ENCODE peak calls at places on chromosome 3, in five cellular contexts. V is fibroblast of lung; Z is lung; C is body of pancreas; T is CD8-positive, alpha-beta memory T cell. I is an unnamed sample.

GRCh38 chr3:14145236-14145635 is 20.4 kb downstream of the TMEM43 start:
- DNase-seq in Z (no peak), C (no peak), T (no peak), V (peak), I (no peak)

GRCh38 chr3:138186216-138186615 is 885 bp upstream of the ARMC8 start:
- DNase-seq in Z (no peak), T (no peak), C (no peak), V (peak), I (no peak)

GRCh38 chr3:66405701-66406091 is 95.1 kb downstream of the LRIG1 start:
- DNase-seq in T (no peak), V (peak), Z (no peak), C (no peak), I (peak)

GRCh38 chr3:157493627-157494550 is 9.3 kb downstream of the VEPH1 start:
- DNase-seq in V (peak), Z (no peak), T (no peak), C (no peak), I (no peak)

GRCh38 chr3:59769132-59769531 is 719.3 kb upstream of the CFAP20DC start:
- DNase-seq in C (no peak), T (no peak), V (no peak), Z (no peak), I (no peak)

GRCh38 chr3:117150628-117151027 is 441.0 kb downstream of the TUSC7 start:
- DNase-seq in C (no peak), V (no peak), Z (no peak), T (no peak), I (no peak)

GRCh38 chr3:78919021-78919755 is 848.6 kb downstream of the ROBO1 start:
- DNase-seq in C (no peak), T (no peak), Z (no peak), V (peak), I (no peak)

GRCh38 chr3:13316603-13317002 is 103.5 kb downstream of the NUP210 start:
- DNase-seq in Z (no peak), V (no peak), C (no peak), T (no peak), I (no peak)

GRCh38 chr3:170806141-170806540 is 63.9 kb downstream of the RPL22L1 start:
- DNase-seq in V (no peak), Z (no peak), C (no peak), T (no peak), I (no peak)

GRCh38 chr3:175861916-175862315 is 1002.8 kb downstream of the NAALADL2 start:
- DNase-seq in T (no peak), V (no peak), Z (no peak), C (no peak), I (no peak)

GRCh38 chr3:162517110-162517509 is 1020.5 kb downstream of the OTOL1 start:
- DNase-seq in V (peak), C (no peak), T (no peak), Z (no peak), I (no peak)

GRCh38 chr3:120147072-120147871 is 53.0 kb upstream of the GSK3B start:
- DNase-seq in Z (no peak), V (no peak), T (peak), C (peak), I (peak)

GRCh38 chr3:188126271-188126670 is 27.7 kb upstream of the LPP start:
- DNase-seq in C (no peak), V (no peak), Z (no peak), T (no peak), I (no peak)

GRCh38 chr3:122394173-122394572 is 10.2 kb downstream of the FAM162A start:
- DNase-seq in C (no peak), V (no peak), T (no peak), Z (no peak), I (no peak)

GRCh38 chr3:177333535-177334495 is 136.5 kb upstream of the TBL1XR1 start:
- DNase-seq in Z (peak), T (no peak), V (peak), C (no peak), I (no peak)

GRCh38 chr3:158531334-158531733 is 39.7 kb upstream of the MLF1 start:
- DNase-seq in Z (no peak), C (no peak), V (no peak), T (no peak), I (no peak)

GRCh38 chr3:4738737-4739274 is 240.4 kb upstream of the BHLHE40 start:
- DNase-seq in V (no peak), C (no peak), T (no peak), Z (no peak), I (no peak)

GRCh38 chr3:161031134-161031533 is 74.0 kb downstream of the B3GALNT1 start:
- DNase-seq in Z (no peak), V (no peak), T (no peak), C (no peak), I (no peak)

GRCh38 chr3:160384639-160385312 is 14.2 kb downstream of the IFT80 start:
- DNase-seq in Z (peak), T (no peak), C (no peak), V (no peak), I (no peak)

GRCh38 chr3:193775421-193776077 is 182.5 kb downstream of the OPA1 start:
- DNase-seq in V (no peak), Z (no peak), C (no peak), T (no peak), I (no peak)

GRCh38 chr3:194300392-194300758 is 50.8 kb downstream of the CPN2 start:
- DNase-seq in Z (no peak), V (peak), C (peak), T (no peak), I (peak)

GRCh38 chr3:119219069-119219468 is 21.6 kb downstream of the B4GALT4 start:
- DNase-seq in V (no peak), Z (no peak), T (no peak), C (no peak), I (no peak)

GRCh38 chr3:167750273-167750971 is 14.9 kb downstream of the SERPINI1 start:
- DNase-seq in C (no peak), T (no peak), Z (no peak), V (no peak), I (no peak)

GRCh38 chr3:179765396-179765795 is 112.6 kb downstream of the USP13 start:
- DNase-seq in V (no peak), Z (no peak), T (no peak), C (no peak), I (no peak)

GRCh38 chr3:10419637-10420232 is 85.7 kb downstream of the ATP2B2 start:
- DNase-seq in C (no peak), V (peak), T (no peak), Z (no peak), I (no peak)

GRCh38 chr3:186241910-186242821 is 119.9 kb downstream of the DGKG start:
- DNase-seq in V (peak), C (peak), Z (peak), T (no peak), I (peak)

GRCh38 chr3:150599611-150600297 is 3.4 kb upstream of the SELENOT start:
- DNase-seq in Z (no peak), V (peak), C (no peak), T (no peak), I (no peak)

DNA sequence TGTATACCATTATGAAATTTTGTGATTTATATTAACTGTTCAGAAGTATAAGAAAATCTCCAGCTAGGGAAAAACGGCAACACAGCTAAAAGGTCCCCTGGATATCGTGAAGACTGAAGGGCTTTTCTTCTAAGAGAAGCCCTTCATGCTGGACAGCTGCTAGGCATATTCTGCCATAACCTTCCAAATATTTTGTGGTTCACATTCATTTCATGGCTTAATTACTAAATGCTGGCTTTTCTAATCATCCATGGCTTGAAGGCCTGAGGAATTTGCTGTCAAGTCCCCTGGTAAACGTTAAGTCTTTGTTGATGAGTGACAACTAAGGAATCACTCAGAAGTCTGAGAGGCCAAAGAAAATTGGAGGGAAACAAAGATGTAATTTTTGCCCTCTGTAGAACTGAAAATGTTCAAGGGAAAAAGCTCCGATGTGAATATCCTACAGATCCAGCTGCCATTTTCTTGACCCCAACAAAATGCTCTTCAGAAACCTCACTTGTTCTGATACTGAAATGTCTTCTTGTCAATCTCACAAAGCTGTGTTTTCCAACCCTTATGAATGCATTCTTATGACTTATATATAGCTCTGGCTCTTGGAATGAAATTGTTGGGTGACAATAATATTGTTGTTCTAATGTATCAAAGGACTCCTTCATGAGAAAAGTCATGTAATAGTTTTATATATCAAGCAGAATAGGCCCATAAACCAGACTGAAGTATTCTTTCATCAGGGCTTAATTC is 157.3 kb upstream of the TGFBR2 start:
- DNase-seq in V (no peak), T (no peak), C (no peak), Z (no peak), I (no peak)
- H3K27ac ChIP-seq in V (no peak), T (no peak), C (no peak), Z (no peak), I (no peak)

DNA sequence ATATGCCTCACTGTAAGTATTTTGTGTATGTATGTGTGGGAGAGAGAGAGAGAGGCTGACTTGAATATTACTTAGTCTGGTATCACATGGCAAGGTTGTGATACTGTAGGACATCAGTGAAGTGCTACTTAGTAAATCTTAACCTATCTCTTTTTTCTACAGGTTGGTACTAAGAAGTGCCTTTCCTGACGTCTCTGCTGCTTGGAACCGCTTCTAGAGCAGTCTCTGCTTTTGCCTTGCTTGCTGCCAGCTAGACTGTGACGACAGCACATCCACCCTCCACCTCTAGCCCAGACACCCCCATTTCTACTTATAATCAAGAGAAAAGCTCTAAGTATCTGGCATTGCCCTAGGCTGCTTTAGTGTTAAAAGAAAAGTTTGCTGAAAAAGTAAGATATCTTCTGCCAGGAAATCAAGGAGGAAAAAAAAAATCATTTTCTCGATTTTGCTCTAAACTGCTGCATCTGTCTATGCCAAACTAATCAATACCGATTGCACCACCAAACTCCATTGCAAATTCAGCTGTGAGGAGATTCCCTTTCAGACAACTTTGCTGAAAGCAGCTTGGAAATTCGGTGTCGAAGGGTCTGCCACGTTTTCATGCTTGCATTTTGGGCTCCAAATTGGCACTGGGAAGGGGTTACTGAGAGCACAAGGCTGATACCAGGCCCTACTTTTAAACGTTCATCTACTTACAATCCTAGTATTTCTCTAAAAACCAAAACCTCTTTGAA is 30.7 kb downstream of the MBNL1 start:
- DNase-seq in Z (no peak), T (peak), V (no peak), C (no peak), I (no peak)
- H3K27ac ChIP-seq in Z (peak), T (peak), V (peak), C (peak), I (peak)

GRCh38 chr3:23809840-23810341 is 4.1 kb downstream of the UBE2E1 start:
- DNase-seq in Z (no peak), T (no peak), C (no peak), V (no peak), I (no peak)

GRCh38 chr3:23811919-23812318 is 6.2 kb downstream of the UBE2E1 start:
- DNase-seq in T (no peak), C (no peak), V (no peak), Z (no peak), I (no peak)

GRCh38 chr3:23811117-23811487 is 5.3 kb downstream of the UBE2E1 start:
- DNase-seq in T (no peak), C (peak), Z (no peak), V (peak), I (peak)

GRCh38 chr3:23809294-23809693 is 3.5 kb downstream of the UBE2E1 start:
- DNase-seq in Z (no peak), C (no peak), T (no peak), V (no peak), I (no peak)

GRCh38 chr3:23810342-23811116 is 4.8 kb downstream of the UBE2E1 start:
- DNase-seq in V (peak), C (peak), Z (peak), T (peak), I (peak)
- H3K27ac ChIP-seq in V (peak), C (peak), Z (peak), T (peak), I (peak)

GRCh38 chr3:125025647-125026046 is 30.1 kb downstream of the HEG1 start:
- DNase-seq in C (no peak), T (no peak), Z (no peak), V (no peak), I (no peak)
- H3K27ac ChIP-seq in C (no peak), T (no peak), Z (no peak), V (no peak), I (no peak)

GRCh38 chr3:139521144-139521543 is 18.4 kb downstream of the RBP1 start:
- DNase-seq in C (no peak), V (no peak), Z (no peak), T (no peak), I (no peak)

GRCh38 chr3:139521811-139522210 is 17.7 kb downstream of the RBP1 start:
- DNase-seq in T (no peak), C (no peak), V (no peak), Z (no peak), I (no peak)

GRCh38 chr3:139523166-139523565 is 16.4 kb downstream of the RBP1 start:
- DNase-seq in T (no peak), C (no peak), V (no peak), Z (no peak), I (no peak)

GRCh38 chr3:139523718-139524117 is 15.8 kb downstream of the RBP1 start:
- DNase-seq in T (no peak), Z (no peak), V (no peak), C (no peak), I (no peak)

DNA sequence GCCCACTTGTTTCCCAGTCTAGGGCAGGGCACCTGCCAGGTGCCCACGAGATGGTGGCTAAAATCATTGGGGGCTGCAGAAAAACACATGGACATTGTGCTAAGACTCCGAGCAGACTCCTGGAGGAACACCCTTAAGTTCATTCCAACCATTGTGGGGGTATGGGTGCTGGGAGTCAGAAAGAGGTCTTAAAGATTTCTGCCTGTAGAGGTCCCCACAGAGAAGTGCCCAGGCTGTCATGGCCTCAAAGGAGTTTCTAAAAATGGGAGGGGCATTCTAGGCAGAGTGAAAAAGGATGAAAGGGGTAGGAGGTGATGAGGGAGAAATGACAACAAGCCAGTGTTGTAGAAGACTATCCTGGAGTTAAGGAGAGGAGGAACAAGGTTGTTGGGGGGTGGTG is 17.1 kb downstream of the RBP1 start:
- DNase-seq in T (no peak), V (no peak), Z (no peak), C (no peak), I (no peak)
- H3K27ac ChIP-seq in T (no peak), V (no peak), Z (no peak), C (no peak), I (no peak)

DNA sequence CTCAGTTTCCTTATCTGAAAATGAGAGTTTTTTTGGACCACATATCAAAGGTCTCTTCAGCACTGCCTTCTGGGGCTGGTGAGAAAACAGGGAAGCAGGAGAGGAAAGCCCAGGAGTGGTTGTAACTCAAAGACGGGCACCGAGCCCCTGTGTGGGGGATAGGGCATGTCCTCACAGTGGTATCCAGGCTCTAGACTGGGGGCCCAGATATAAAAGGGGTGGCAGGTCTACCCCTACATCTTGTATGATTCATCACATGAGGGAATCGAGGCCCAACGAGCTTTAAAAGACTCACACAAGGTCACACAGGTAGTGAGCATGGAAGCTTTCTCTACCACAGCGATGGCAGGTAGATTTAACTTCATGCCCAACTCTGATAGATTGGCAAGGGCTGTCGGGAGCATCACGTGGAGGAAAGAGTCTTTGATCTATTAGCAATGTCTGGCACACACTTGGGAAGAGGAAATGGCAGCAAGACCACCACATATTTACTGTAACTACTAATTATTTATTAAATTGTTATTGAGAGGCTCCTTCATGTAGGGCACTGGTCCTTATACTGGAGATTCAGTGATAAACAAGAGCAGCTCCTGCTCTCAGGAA is 4.1 kb upstream of the EPHB3 start:
- DNase-seq in Z (no peak), V (no peak), C (no peak), T (no peak), I (no peak)
- H3K27ac ChIP-seq in Z (no peak), V (no peak), C (no peak), T (no peak), I (peak)

GRCh38 chr3:11914041-11914440 is 67.4 kb upstream of the TAMM41 start:
- DNase-seq in V (no peak), T (no peak), Z (no peak), C (no peak), I (no peak)

GRCh38 chr3:11913316-11913715 is 66.6 kb upstream of the TAMM41 start:
- DNase-seq in V (no peak), Z (no peak), C (no peak), T (no peak), I (no peak)

GRCh38 chr3:11908981-11909698 is 62.5 kb upstream of the TAMM41 start:
- DNase-seq in Z (no peak), V (no peak), C (no peak), T (no peak), I (no peak)

GRCh38 chr3:11909726-11910125 is 63.0 kb upstream of the TAMM41 start:
- DNase-seq in C (no peak), T (no peak), V (no peak), Z (no peak), I (no peak)

GRCh38 chr3:11910971-11911531 is 64.4 kb upstream of the TAMM41 start:
- DNase-seq in T (no peak), C (peak), Z (no peak), V (peak), I (no peak)
- H3K27ac ChIP-seq in T (no peak), C (no peak), Z (no peak), V (no peak), I (no peak)

I was measured in transverse colon.